ENCODE peak calls at places on chromosome 21, in nine cellular contexts. One of them, this sample, is unnamed.

GRCh38 chr21:35259452-35259851 is 210.3 kb upstream of the RUNX1 start:
- DNase-seq in LoVo: no peak
- DNase-seq in RPMI7951: no peak
- DNase-seq in heart left ventricle: no peak
- DNase-seq in A549: no peak
- DNase-seq in activated naive CD4-positive, alpha-beta T cell treated with anti-CD3 and anti-CD28 coated beads, Interleukin-2, amount 50 U/mL, for 16 hours: no peak
- DNase-seq in RWPE1: no peak
- DNase-seq in Peyer's patch: no peak
- DNase-seq in RKO: no peak
- DNase-seq in this sample: no peak

GRCh38 chr21:32611471-32611997 is 643 bp downstream of the CFAP298 start:
- DNase-seq in LoVo: peak; percentile 26
- DNase-seq in RPMI7951: peak; percentile 23
- DNase-seq in heart left ventricle: no peak
- DNase-seq in A549: peak; percentile 7
- DNase-seq in activated naive CD4-positive, alpha-beta T cell treated with anti-CD3 and anti-CD28 coated beads, Interleukin-2, amount 50 U/mL, for 16 hours: peak; percentile 41
- DNase-seq in RWPE1: peak; percentile 32
- DNase-seq in Peyer's patch: peak; percentile 22
- DNase-seq in RKO: peak; percentile 47
- DNase-seq in this sample: no peak

GRCh38 chr21:38487906-38488639 is 10.2 kb downstream of the ERG start:
- DNase-seq in LoVo: no peak
- DNase-seq in RPMI7951: no peak
- DNase-seq in heart left ventricle: no peak
- DNase-seq in A549: no peak
- DNase-seq in activated naive CD4-positive, alpha-beta T cell treated with anti-CD3 and anti-CD28 coated beads, Interleukin-2, amount 50 U/mL, for 16 hours: no peak
- DNase-seq in RWPE1: no peak
- DNase-seq in Peyer's patch: no peak
- DNase-seq in RKO: no peak
- DNase-seq in this sample: no peak

GRCh38 chr21:25845729-25846256 is 111.0 kb downstream of the GABPA start:
- DNase-seq in LoVo: no peak
- DNase-seq in RPMI7951: peak; percentile 6
- DNase-seq in heart left ventricle: no peak
- DNase-seq in A549: no peak
- DNase-seq in activated naive CD4-positive, alpha-beta T cell treated with anti-CD3 and anti-CD28 coated beads, Interleukin-2, amount 50 U/mL, for 16 hours: no peak
- DNase-seq in RWPE1: no peak
- DNase-seq in Peyer's patch: no peak
- DNase-seq in RKO: no peak
- DNase-seq in this sample: no peak

GRCh38 chr21:30072496-30072895 is 94.1 kb downstream of the CLDN17 start:
- DNase-seq in LoVo: no peak
- DNase-seq in RPMI7951: no peak
- DNase-seq in heart left ventricle: no peak
- DNase-seq in A549: no peak
- DNase-seq in activated naive CD4-positive, alpha-beta T cell treated with anti-CD3 and anti-CD28 coated beads, Interleukin-2, amount 50 U/mL, for 16 hours: no peak
- DNase-seq in RWPE1: peak; percentile 44
- DNase-seq in Peyer's patch: no peak
- DNase-seq in RKO: peak; percentile 73
- DNase-seq in this sample: peak; percentile 46

GRCh38 chr21:45768741-45769049 is 125.2 kb downstream of the PCBP3 start:
- DNase-seq in LoVo: no peak
- DNase-seq in RPMI7951: no peak
- DNase-seq in heart left ventricle: peak; percentile 30
- DNase-seq in A549: no peak
- DNase-seq in activated naive CD4-positive, alpha-beta T cell treated with anti-CD3 and anti-CD28 coated beads, Interleukin-2, amount 50 U/mL, for 16 hours: peak; percentile 40
- DNase-seq in RWPE1: no peak
- DNase-seq in Peyer's patch: no peak
- DNase-seq in RKO: no peak
- DNase-seq in this sample: no peak

GRCh38 chr21:43585514-43585913 is 73.8 kb downstream of the HSF2BP start:
- DNase-seq in LoVo: no peak
- DNase-seq in RPMI7951: no peak
- DNase-seq in heart left ventricle: no peak
- DNase-seq in A549: no peak
- DNase-seq in activated naive CD4-positive, alpha-beta T cell treated with anti-CD3 and anti-CD28 coated beads, Interleukin-2, amount 50 U/mL, for 16 hours: no peak
- DNase-seq in RWPE1: no peak
- DNase-seq in Peyer's patch: no peak
- DNase-seq in RKO: no peak
- DNase-seq in this sample: no peak

GRCh38 chr21:42626171-42626570 is 27.2 kb upstream of the PDE9A start:
- DNase-seq in LoVo: no peak
- DNase-seq in RPMI7951: no peak
- DNase-seq in heart left ventricle: no peak
- DNase-seq in A549: no peak
- DNase-seq in activated naive CD4-positive, alpha-beta T cell treated with anti-CD3 and anti-CD28 coated beads, Interleukin-2, amount 50 U/mL, for 16 hours: no peak
- DNase-seq in RWPE1: no peak
- DNase-seq in Peyer's patch: no peak
- DNase-seq in RKO: no peak
- DNase-seq in this sample: no peak

GRCh38 chr21:31922881-31923280 is 50.1 kb downstream of the HUNK start:
- DNase-seq in LoVo: no peak
- DNase-seq in RPMI7951: no peak
- DNase-seq in heart left ventricle: no peak
- DNase-seq in A549: no peak
- DNase-seq in activated naive CD4-positive, alpha-beta T cell treated with anti-CD3 and anti-CD28 coated beads, Interleukin-2, amount 50 U/mL, for 16 hours: no peak
- DNase-seq in RWPE1: no peak
- DNase-seq in Peyer's patch: no peak
- DNase-seq in RKO: no peak
- DNase-seq in this sample: peak; percentile 14

GRCh38 chr21:36166705-36167104 is 10.1 kb downstream of the DOP1B start:
- DNase-seq in LoVo: no peak
- DNase-seq in RPMI7951: no peak
- DNase-seq in heart left ventricle: no peak
- DNase-seq in A549: no peak
- DNase-seq in activated naive CD4-positive, alpha-beta T cell treated with anti-CD3 and anti-CD28 coated beads, Interleukin-2, amount 50 U/mL, for 16 hours: no peak
- DNase-seq in RWPE1: no peak
- DNase-seq in Peyer's patch: no peak
- DNase-seq in RKO: no peak
- DNase-seq in this sample: no peak

GRCh38 chr21:35565204-35565611 is 495.1 kb downstream of the SETD4 start:
- DNase-seq in LoVo: no peak
- DNase-seq in RPMI7951: peak; percentile 89
- DNase-seq in heart left ventricle: peak; percentile 66
- DNase-seq in A549: no peak
- DNase-seq in activated naive CD4-positive, alpha-beta T cell treated with anti-CD3 and anti-CD28 coated beads, Interleukin-2, amount 50 U/mL, for 16 hours: no peak
- DNase-seq in RWPE1: peak; percentile 24
- DNase-seq in Peyer's patch: no peak
- DNase-seq in RKO: peak; percentile 7
- DNase-seq in this sample: peak; percentile 87

GRCh38 chr21:17352937-17353655 is 159.7 kb upstream of the CXADR start:
- DNase-seq in LoVo: no peak
- DNase-seq in RPMI7951: no peak
- DNase-seq in heart left ventricle: no peak
- DNase-seq in A549: no peak
- DNase-seq in activated naive CD4-positive, alpha-beta T cell treated with anti-CD3 and anti-CD28 coated beads, Interleukin-2, amount 50 U/mL, for 16 hours: no peak
- DNase-seq in RWPE1: no peak
- DNase-seq in Peyer's patch: no peak
- DNase-seq in RKO: no peak
- DNase-seq in this sample: no peak

GRCh38 chr21:16473965-16474364 is 744.2 kb downstream of the USP25 start:
- DNase-seq in LoVo: no peak
- DNase-seq in RPMI7951: no peak
- DNase-seq in heart left ventricle: no peak
- DNase-seq in A549: no peak
- DNase-seq in activated naive CD4-positive, alpha-beta T cell treated with anti-CD3 and anti-CD28 coated beads, Interleukin-2, amount 50 U/mL, for 16 hours: no peak
- DNase-seq in RWPE1: no peak
- DNase-seq in Peyer's patch: no peak
- DNase-seq in RKO: no peak
- DNase-seq in this sample: no peak

GRCh38 chr21:16707274-16707673 is 805.6 kb upstream of the CXADR start:
- DNase-seq in LoVo: no peak
- DNase-seq in RPMI7951: no peak
- DNase-seq in heart left ventricle: no peak
- DNase-seq in A549: no peak
- DNase-seq in activated naive CD4-positive, alpha-beta T cell treated with anti-CD3 and anti-CD28 coated beads, Interleukin-2, amount 50 U/mL, for 16 hours: no peak
- DNase-seq in RWPE1: no peak
- DNase-seq in Peyer's patch: no peak
- DNase-seq in RKO: no peak
- DNase-seq in this sample: no peak

GRCh38 chr21:35198004-35198403 is 148.9 kb upstream of the RUNX1 start:
- DNase-seq in LoVo: no peak
- DNase-seq in RPMI7951: peak; percentile 97
- DNase-seq in heart left ventricle: no peak
- DNase-seq in A549: peak; percentile 32
- DNase-seq in activated naive CD4-positive, alpha-beta T cell treated with anti-CD3 and anti-CD28 coated beads, Interleukin-2, amount 50 U/mL, for 16 hours: no peak
- DNase-seq in RWPE1: peak; percentile 90
- DNase-seq in Peyer's patch: no peak
- DNase-seq in RKO: no peak
- DNase-seq in this sample: peak; percentile 93

GRCh38 chr21:44907966-44908364 is 12.7 kb downstream of the ITGB2 start:
- DNase-seq in LoVo: no peak
- DNase-seq in RPMI7951: no peak
- DNase-seq in heart left ventricle: peak; percentile 79
- DNase-seq in A549: no peak
- DNase-seq in activated naive CD4-positive, alpha-beta T cell treated with anti-CD3 and anti-CD28 coated beads, Interleukin-2, amount 50 U/mL, for 16 hours: no peak
- DNase-seq in RWPE1: no peak
- DNase-seq in Peyer's patch: no peak
- DNase-seq in RKO: no peak
- DNase-seq in this sample: no peak

GRCh38 chr21:42161401-42161956 is 57.5 kb upstream of the ABCG1 start:
- DNase-seq in LoVo: no peak
- DNase-seq in RPMI7951: no peak
- DNase-seq in heart left ventricle: no peak
- DNase-seq in A549: no peak
- DNase-seq in activated naive CD4-positive, alpha-beta T cell treated with anti-CD3 and anti-CD28 coated beads, Interleukin-2, amount 50 U/mL, for 16 hours: no peak
- DNase-seq in RWPE1: no peak
- DNase-seq in Peyer's patch: no peak
- DNase-seq in RKO: no peak
- DNase-seq in this sample: no peak

GRCh38 chr21:20874202-20874601 is 124.0 kb upstream of the NCAM2 start:
- DNase-seq in LoVo: no peak
- DNase-seq in RPMI7951: no peak
- DNase-seq in heart left ventricle: no peak
- DNase-seq in A549: no peak
- DNase-seq in activated naive CD4-positive, alpha-beta T cell treated with anti-CD3 and anti-CD28 coated beads, Interleukin-2, amount 50 U/mL, for 16 hours: no peak
- DNase-seq in RWPE1: no peak
- DNase-seq in Peyer's patch: no peak
- DNase-seq in RKO: no peak
- DNase-seq in this sample: no peak

GRCh38 chr21:46108827-46109226 is 10.9 kb downstream of the COL6A2 start:
- DNase-seq in LoVo: no peak
- DNase-seq in RPMI7951: no peak
- DNase-seq in heart left ventricle: no peak
- DNase-seq in A549: no peak
- DNase-seq in activated naive CD4-positive, alpha-beta T cell treated with anti-CD3 and anti-CD28 coated beads, Interleukin-2, amount 50 U/mL, for 16 hours: no peak
- DNase-seq in RWPE1: no peak
- DNase-seq in Peyer's patch: peak; percentile 0
- DNase-seq in RKO: no peak
- DNase-seq in this sample: no peak

GRCh38 chr21:45505416-45506021 is 36.7 kb downstream of the SLC19A1 start:
- DNase-seq in LoVo: no peak
- DNase-seq in RPMI7951: no peak
- DNase-seq in heart left ventricle: peak; percentile 23
- DNase-seq in A549: no peak
- DNase-seq in activated naive CD4-positive, alpha-beta T cell treated with anti-CD3 and anti-CD28 coated beads, Interleukin-2, amount 50 U/mL, for 16 hours: no peak
- DNase-seq in RWPE1: no peak
- DNase-seq in Peyer's patch: no peak
- DNase-seq in RKO: no peak
- DNase-seq in this sample: no peak